ENCODE peak calls at places on chromosome 16, in four cellular contexts. J is IMR-90, W is mesendoderm, U is H9. Y is an unnamed sample.

GRCh38 chr16:3716831-3717234 is 491 bp downstream of the TRAP1 start:
- DNase-seq in U (no peak), J (no peak), W (peak), Y (no peak)

GRCh38 chr16:89406277-89406888 is 84.0 kb downstream of the ANKRD11 start:
- DNase-seq in W (no peak), J (no peak), U (no peak), Y (no peak)

GRCh38 chr16:49442805-49443204 is 69.2 kb downstream of the C16orf78 start:
- DNase-seq in W (no peak), J (no peak), U (no peak), Y (no peak)

GRCh38 chr16:4899474-4899846 is 37.5 kb downstream of the PPL start:
- DNase-seq in W (no peak), J (no peak), U (no peak), Y (no peak)

GRCh38 chr16:82761858-82762257 is 135.1 kb downstream of the CDH13 start:
- DNase-seq in J (peak), U (no peak), W (no peak), Y (no peak)

GRCh38 chr16:70252355-70252988 is 732 bp upstream of the EXOSC6 start:
- DNase-seq in W (peak), U (peak), J (peak), Y (no peak)

GRCh38 chr16:30924086-30924714 is 828 bp downstream of the FBXL19 start:
- DNase-seq in U (no peak), W (peak), J (no peak), Y (no peak)

GRCh38 chr16:31211960-31212359 is 2.0 kb upstream of the TRIM72 start:
- DNase-seq in W (no peak), J (no peak), U (no peak), Y (no peak)

GRCh38 chr16:75942901-75943300 is 216.6 kb upstream of the CPHXL start:
- DNase-seq in U (no peak), W (no peak), J (no peak), Y (no peak)

GRCh38 chr16:23879735-23880373 is 44.1 kb downstream of the PRKCB start:
- DNase-seq in J (no peak), W (no peak), U (no peak), Y (no peak)
- H4K5ac ChIP-seq in J (no peak), W (no peak), U (no peak), Y (no peak)

GRCh38 chr16:14409563-14409962 is 220.5 kb downstream of the PARN start:
- DNase-seq in W (no peak), J (peak), U (no peak), Y (no peak)

GRCh38 chr16:14405611-14406537 is 224.2 kb downstream of the PARN start:
- DNase-seq in W (peak), U (peak), J (no peak), Y (peak)

DNA sequence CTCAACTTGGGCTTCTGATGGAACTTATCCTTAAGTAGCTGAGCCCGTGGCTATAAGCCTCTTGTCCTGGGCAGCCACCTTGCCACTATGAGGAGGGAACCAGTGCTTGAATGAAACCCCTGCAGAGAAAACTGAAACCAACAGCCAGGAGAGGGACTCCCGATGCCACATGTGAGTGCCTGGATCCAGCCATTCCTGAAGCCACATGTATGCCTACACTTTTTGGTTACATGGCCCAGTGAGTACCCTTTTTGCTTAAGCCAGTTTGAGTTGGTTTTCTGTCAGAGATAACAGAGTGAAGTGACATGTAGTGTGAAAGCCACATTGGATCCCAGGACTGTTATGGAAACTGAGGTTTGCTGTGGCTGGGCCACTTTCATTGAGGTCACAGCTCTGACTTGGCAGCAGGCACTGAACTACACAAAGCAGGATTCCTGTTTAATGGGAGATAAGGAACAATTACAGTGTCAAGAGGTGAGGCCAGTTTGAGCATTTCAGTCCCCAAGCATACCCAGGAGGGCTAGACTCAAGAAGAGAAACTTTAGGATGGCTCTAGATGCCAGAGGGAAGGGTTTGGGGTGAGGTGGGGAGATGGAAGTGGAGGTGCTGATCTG is 222.2 kb downstream of the PARN start:
- DNase-seq in U (no peak), W (no peak), J (no peak), Y (no peak)
- H4K5ac ChIP-seq in U (no peak), W (no peak), J (no peak), Y (no peak)

GRCh38 chr16:19196871-19197270 is 28.8 kb downstream of the SYT17 start:
- DNase-seq in W (no peak), J (no peak), U (no peak), Y (no peak)
- H4K5ac ChIP-seq in W (no peak), J (no peak), U (no peak), Y (no peak)

GRCh38 chr16:11138026-11138768 is 117.8 kb downstream of the SOCS1 start:
- DNase-seq in J (no peak), U (peak), W (no peak), Y (no peak)
- H4K5ac ChIP-seq in J (peak), U (no peak), W (no peak), Y (no peak)

GRCh38 chr16:58085584-58086251 is 43.5 kb downstream of the CFAP20 start:
- DNase-seq in U (no peak), W (no peak), J (no peak), Y (no peak)

GRCh38 chr16:58084635-58085034 is 44.5 kb downstream of the CFAP20 start:
- DNase-seq in U (no peak), W (no peak), J (no peak), Y (no peak)

GRCh38 chr16:58087209-58087913 is 41.8 kb downstream of the CFAP20 start:
- DNase-seq in U (no peak), J (no peak), W (no peak), Y (no peak)

GRCh38 chr16:58086381-58087208 is 42.6 kb downstream of the CFAP20 start:
- DNase-seq in J (no peak), W (peak), U (no peak), Y (no peak)

DNA sequence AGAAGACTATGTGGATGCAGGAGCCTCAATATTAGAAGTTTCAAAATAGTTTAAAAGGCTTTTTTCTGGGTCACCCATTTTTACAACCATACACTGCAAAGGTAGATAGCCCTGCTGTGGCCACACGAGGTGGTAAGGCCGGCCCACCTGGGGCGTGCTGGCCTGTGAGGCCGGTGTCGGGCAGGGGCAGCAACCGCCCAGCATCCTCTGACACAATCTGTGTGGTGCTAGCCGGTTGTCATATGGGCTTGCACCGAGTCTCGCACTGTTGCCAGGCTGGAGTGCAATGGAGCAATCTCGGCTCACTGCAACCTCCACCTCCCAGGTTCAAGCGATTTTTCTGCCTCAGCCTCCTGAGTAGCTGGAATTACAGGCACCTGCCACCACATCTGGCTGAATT is 44.0 kb downstream of the CFAP20 start:
- DNase-seq in U (no peak), W (no peak), J (no peak), Y (no peak)
- H4K5ac ChIP-seq in U (no peak), W (no peak), J (no peak), Y (no peak)

GRCh38 chr16:55250641-55251550 is 73.1 kb upstream of the IRX6 start:
- DNase-seq in U (no peak), J (no peak), W (no peak), Y (no peak)
- H4K5ac ChIP-seq in U (no peak), J (no peak), W (no peak), Y (no peak)